ENCODE peak calls at places on chromosomes 12 and 14, in seven cellular contexts. G, C, M, F, T, W and X are unnamed samples.

GRCh38 chr12:54251667-54252284 is 28.1 kb downstream of the CBX5 start:
- DNase-seq in M (no peak), T (peak; percentile 34), F (no peak), C (no peak), G (peak; percentile 75), W (no peak), X (no peak)

GRCh38 chr12:49422038-49422575 is 54.8 kb downstream of the SPATS2 start:
- DNase-seq in G (no peak), C (no peak), T (no peak), M (no peak), F (no peak), W (no peak), X (no peak)

GRCh38 chr12:46296822-46297221 is 28.0 kb upstream of the SLC38A1 start:
- DNase-seq in G (no peak), M (no peak), W (no peak), C (no peak), F (no peak), T (no peak), X (no peak)

GRCh38 chr12:6839482-6840201 is 1.1 kb upstream of the GNB3 start:
- DNase-seq in T (peak; percentile 84), C (no peak), F (no peak), W (no peak), G (no peak), M (no peak), X (no peak)

GRCh38 chr12:116539361-116539771 is 19.8 kb upstream of the MAP1LC3B2 start:
- DNase-seq in W (no peak), G (no peak), F (no peak), C (no peak), M (no peak), T (no peak), X (no peak)

GRCh38 chr14:104428860-104429259 is 150.7 kb upstream of the C14orf180 start:
- DNase-seq in G (no peak), M (no peak), C (no peak), W (no peak), T (no peak), F (no peak), X (no peak)

GRCh38 chr12:89326260-89327040 is 25.9 kb downstream of the DUSP6 start:
- DNase-seq in T (no peak), C (no peak), M (no peak), F (no peak), W (no peak), G (no peak), X (no peak)

GRCh38 chr12:29428630-29429029 is 47.7 kb upstream of the ERGIC2 start:
- DNase-seq in W (peak; percentile 18), F (no peak), T (no peak), M (no peak), G (peak; percentile 40), C (no peak), X (no peak)

GRCh38 chr12:80909370-80909769 is 28.4 kb downstream of the LIN7A start:
- DNase-seq in T (no peak), W (no peak), G (no peak), C (no peak), M (no peak), F (no peak), X (no peak)

GRCh38 chr12:42129595-42130204 is 15.0 kb downstream of the GXYLT1 start:
- DNase-seq in F (no peak), M (peak; percentile 55), G (peak; percentile 82), C (no peak), T (peak; percentile 39), W (peak; percentile 42), X (no peak)

GRCh38 chr14:96867634-96868033 is 70.5 kb downstream of the VRK1 start:
- DNase-seq in G (no peak), M (no peak), W (no peak), C (no peak), T (no peak), F (no peak), X (no peak)

GRCh38 chr12:89706551-89707348 is 1.9 kb downstream of the ATP2B1 start:
- DNase-seq in F (no peak), C (no peak), T (no peak), G (peak; percentile 29), W (no peak), M (no peak), X (no peak)

GRCh38 chr12:58803893-58804292 is 116.4 kb downstream of the LRIG3 start:
- DNase-seq in W (no peak), F (no peak), G (no peak), T (no peak), C (no peak), M (no peak), X (no peak)

GRCh38 chr14:23727566-23728335 is 91.6 kb downstream of the DHRS2 start:
- DNase-seq in C (no peak), M (no peak), T (peak; percentile 12), G (peak; percentile 58), W (no peak), F (no peak), X (no peak)

GRCh38 chr12:85920324-85920947 is 46.3 kb downstream of the NTS start:
- DNase-seq in W (no peak), G (peak; percentile 58), T (peak; percentile 66), F (peak; percentile 4), M (peak; percentile 49), C (no peak), X (no peak)

GRCh38 chr14:94685166-94685581 is 73.0 kb downstream of the SERPINA3 start:
- DNase-seq in M (no peak), T (no peak), G (peak; percentile 3), C (no peak), W (no peak), F (no peak), X (no peak)